ENCODE peak calls at places on chromosomes 3 and 15, in six cellular contexts. One of them, this sample, is unnamed.

GRCh38 chr15:52295421-52295991 is at the start of gene MYO5C:
- DNase-seq in astrocyte: peak
- DNase-seq in PC-3: peak
- DNase-seq in endothelial cell of umbilical vein: peak
- DNase-seq in fibroblast of lung: peak
- DNase-seq in neuronal stem cell: peak
- DNase-seq in this sample: peak

GRCh38 chr15:59367022-59367451 is 5.6 kb downstream of the MYO1E start:
- DNase-seq in astrocyte: no peak
- DNase-seq in PC-3: no peak
- DNase-seq in endothelial cell of umbilical vein: no peak
- DNase-seq in fibroblast of lung: peak
- DNase-seq in neuronal stem cell: no peak
- DNase-seq in this sample: no peak

GRCh38 chr3:159829056-159829995 is 159.3 kb upstream of the IL12A start:
- DNase-seq in astrocyte: no peak
- DNase-seq in PC-3: peak
- DNase-seq in endothelial cell of umbilical vein: peak
- DNase-seq in fibroblast of lung: peak
- DNase-seq in neuronal stem cell: no peak
- DNase-seq in this sample: no peak

GRCh38 chr3:108414007-108414406 is 96.4 kb downstream of the MYH15 start:
- DNase-seq in astrocyte: peak
- DNase-seq in PC-3: no peak
- DNase-seq in endothelial cell of umbilical vein: no peak
- DNase-seq in fibroblast of lung: peak
- DNase-seq in neuronal stem cell: no peak
- DNase-seq in this sample: no peak

GRCh38 chr15:69119016-69119415 is 41.4 kb upstream of the GLCE start:
- DNase-seq in astrocyte: no peak
- DNase-seq in PC-3: no peak
- DNase-seq in endothelial cell of umbilical vein: no peak
- DNase-seq in fibroblast of lung: no peak
- DNase-seq in neuronal stem cell: no peak
- DNase-seq in this sample: no peak

GRCh38 chr3:63912768-63913588 is 795 bp upstream of the SCAANT1 start:
- DNase-seq in astrocyte: peak
- DNase-seq in PC-3: peak
- DNase-seq in endothelial cell of umbilical vein: peak
- DNase-seq in fibroblast of lung: peak
- DNase-seq in neuronal stem cell: peak
- DNase-seq in this sample: no peak

GRCh38 chr3:67288707-67289106 is 290.6 kb downstream of the KBTBD8 start:
- DNase-seq in astrocyte: no peak
- DNase-seq in PC-3: no peak
- DNase-seq in endothelial cell of umbilical vein: no peak
- DNase-seq in fibroblast of lung: no peak
- DNase-seq in neuronal stem cell: no peak
- DNase-seq in this sample: no peak

GRCh38 chr3:126721246-126721645 is 17.2 kb downstream of the CHCHD6 start:
- DNase-seq in astrocyte: no peak
- DNase-seq in PC-3: no peak
- DNase-seq in endothelial cell of umbilical vein: no peak
- DNase-seq in fibroblast of lung: no peak
- DNase-seq in neuronal stem cell: no peak
- DNase-seq in this sample: no peak

GRCh38 chr3:140629351-140630137 is 48.3 kb upstream of the TRIM42 start:
- DNase-seq in astrocyte: peak
- DNase-seq in PC-3: peak
- DNase-seq in endothelial cell of umbilical vein: peak
- DNase-seq in fibroblast of lung: peak
- DNase-seq in neuronal stem cell: no peak
- DNase-seq in this sample: no peak

DNA sequence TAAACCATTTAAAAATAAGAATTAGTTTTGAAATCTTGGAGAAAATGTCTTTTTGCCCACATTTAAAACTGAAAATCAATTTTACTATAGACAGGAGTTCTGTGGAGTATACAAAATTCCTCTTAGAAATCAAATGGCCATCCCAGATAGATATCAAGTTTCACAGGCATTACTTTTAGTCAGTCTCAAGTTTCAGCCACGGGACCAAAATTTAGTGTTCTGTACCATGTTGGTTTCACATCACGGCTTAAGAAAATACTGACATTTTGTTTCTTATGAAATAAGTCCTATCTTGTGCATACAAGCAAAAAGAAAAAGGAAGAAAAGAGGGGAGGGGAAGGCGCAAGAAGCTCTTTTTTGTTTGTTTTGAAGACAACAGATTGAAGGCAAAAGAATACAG is 45.7 kb downstream of the EIF2AK4 start:
- DNase-seq in astrocyte: no peak
- DNase-seq in PC-3: no peak
- DNase-seq in endothelial cell of umbilical vein: no peak
- DNase-seq in fibroblast of lung: no peak
- DNase-seq in neuronal stem cell: no peak
- DNase-seq in this sample: peak
- H3K4me3 ChIP-seq in astrocyte: no peak
- H3K4me3 ChIP-seq in PC-3: no peak
- H3K4me3 ChIP-seq in endothelial cell of umbilical vein: no peak
- H3K4me3 ChIP-seq in fibroblast of lung: no peak
- H3K4me3 ChIP-seq in neuronal stem cell: no peak
- H3K4me3 ChIP-seq in this sample: no peak

GRCh38 chr15:51131596-51132290 is 37.0 kb upstream of the TNFAIP8L3 start:
- DNase-seq in astrocyte: no peak
- DNase-seq in PC-3: no peak
- DNase-seq in endothelial cell of umbilical vein: no peak
- DNase-seq in fibroblast of lung: no peak
- DNase-seq in neuronal stem cell: no peak
- DNase-seq in this sample: no peak
- H3K9ac ChIP-seq in astrocyte: peak
- H3K9ac ChIP-seq in PC-3: no peak
- H3K9ac ChIP-seq in endothelial cell of umbilical vein: peak
- H3K9ac ChIP-seq in fibroblast of lung: no peak
- H3K9ac ChIP-seq in neuronal stem cell: no peak
- H3K9ac ChIP-seq in this sample: no peak

GRCh38 chr3:112503304-112503972 is 4.2 kb upstream of the BTLA start:
- DNase-seq in astrocyte: no peak
- DNase-seq in PC-3: no peak
- DNase-seq in endothelial cell of umbilical vein: no peak
- DNase-seq in fibroblast of lung: no peak
- DNase-seq in neuronal stem cell: no peak
- DNase-seq in this sample: no peak

GRCh38 chr3:112508261-112508660 is 9.0 kb upstream of the BTLA start:
- DNase-seq in astrocyte: no peak
- DNase-seq in PC-3: no peak
- DNase-seq in endothelial cell of umbilical vein: peak
- DNase-seq in fibroblast of lung: no peak
- DNase-seq in neuronal stem cell: no peak
- DNase-seq in this sample: no peak

GRCh38 chr3:112500621-112501020 is 1.3 kb upstream of the BTLA start:
- DNase-seq in astrocyte: no peak
- DNase-seq in PC-3: no peak
- DNase-seq in endothelial cell of umbilical vein: peak
- DNase-seq in fibroblast of lung: no peak
- DNase-seq in neuronal stem cell: peak
- DNase-seq in this sample: no peak

GRCh38 chr3:112505907-112506306 is 6.6 kb upstream of the BTLA start:
- DNase-seq in astrocyte: no peak
- DNase-seq in PC-3: no peak
- DNase-seq in endothelial cell of umbilical vein: no peak
- DNase-seq in fibroblast of lung: no peak
- DNase-seq in neuronal stem cell: no peak
- DNase-seq in this sample: no peak

GRCh38 chr3:112504123-112504522 is 4.9 kb upstream of the BTLA start:
- DNase-seq in astrocyte: no peak
- DNase-seq in PC-3: no peak
- DNase-seq in endothelial cell of umbilical vein: no peak
- DNase-seq in fibroblast of lung: no peak
- DNase-seq in neuronal stem cell: no peak
- DNase-seq in this sample: no peak
- H3K4me3 ChIP-seq in astrocyte: no peak
- H3K4me3 ChIP-seq in PC-3: no peak
- H3K4me3 ChIP-seq in endothelial cell of umbilical vein: no peak
- H3K4me3 ChIP-seq in fibroblast of lung: no peak
- H3K4me3 ChIP-seq in neuronal stem cell: no peak
- H3K4me3 ChIP-seq in this sample: no peak

GRCh38 chr15:29054171-29055045 is 168.6 kb downstream of the APBA2 start:
- DNase-seq in astrocyte: no peak
- DNase-seq in PC-3: no peak
- DNase-seq in endothelial cell of umbilical vein: no peak
- DNase-seq in fibroblast of lung: no peak
- DNase-seq in neuronal stem cell: no peak
- DNase-seq in this sample: no peak

GRCh38 chr15:29057856-29058255 is 172.1 kb downstream of the APBA2 start:
- DNase-seq in astrocyte: no peak
- DNase-seq in PC-3: no peak
- DNase-seq in endothelial cell of umbilical vein: no peak
- DNase-seq in fibroblast of lung: no peak
- DNase-seq in neuronal stem cell: no peak
- DNase-seq in this sample: no peak

GRCh38 chr15:29058903-29059539 is 173.2 kb downstream of the APBA2 start:
- DNase-seq in astrocyte: no peak
- DNase-seq in PC-3: no peak
- DNase-seq in endothelial cell of umbilical vein: no peak
- DNase-seq in fibroblast of lung: no peak
- DNase-seq in neuronal stem cell: no peak
- DNase-seq in this sample: no peak

GRCh38 chr15:29055876-29056275 is 170.1 kb downstream of the APBA2 start:
- DNase-seq in astrocyte: no peak
- DNase-seq in PC-3: no peak
- DNase-seq in endothelial cell of umbilical vein: no peak
- DNase-seq in fibroblast of lung: no peak
- DNase-seq in neuronal stem cell: no peak
- DNase-seq in this sample: no peak

GRCh38 chr15:29056839-29057450 is 171.2 kb downstream of the APBA2 start:
- DNase-seq in astrocyte: no peak
- DNase-seq in PC-3: no peak
- DNase-seq in endothelial cell of umbilical vein: no peak
- DNase-seq in fibroblast of lung: no peak
- DNase-seq in neuronal stem cell: no peak
- DNase-seq in this sample: no peak
- H3K9ac ChIP-seq in astrocyte: no peak
- H3K9ac ChIP-seq in PC-3: no peak
- H3K9ac ChIP-seq in endothelial cell of umbilical vein: no peak
- H3K9ac ChIP-seq in fibroblast of lung: no peak
- H3K9ac ChIP-seq in neuronal stem cell: no peak
- H3K9ac ChIP-seq in this sample: no peak

DNA sequence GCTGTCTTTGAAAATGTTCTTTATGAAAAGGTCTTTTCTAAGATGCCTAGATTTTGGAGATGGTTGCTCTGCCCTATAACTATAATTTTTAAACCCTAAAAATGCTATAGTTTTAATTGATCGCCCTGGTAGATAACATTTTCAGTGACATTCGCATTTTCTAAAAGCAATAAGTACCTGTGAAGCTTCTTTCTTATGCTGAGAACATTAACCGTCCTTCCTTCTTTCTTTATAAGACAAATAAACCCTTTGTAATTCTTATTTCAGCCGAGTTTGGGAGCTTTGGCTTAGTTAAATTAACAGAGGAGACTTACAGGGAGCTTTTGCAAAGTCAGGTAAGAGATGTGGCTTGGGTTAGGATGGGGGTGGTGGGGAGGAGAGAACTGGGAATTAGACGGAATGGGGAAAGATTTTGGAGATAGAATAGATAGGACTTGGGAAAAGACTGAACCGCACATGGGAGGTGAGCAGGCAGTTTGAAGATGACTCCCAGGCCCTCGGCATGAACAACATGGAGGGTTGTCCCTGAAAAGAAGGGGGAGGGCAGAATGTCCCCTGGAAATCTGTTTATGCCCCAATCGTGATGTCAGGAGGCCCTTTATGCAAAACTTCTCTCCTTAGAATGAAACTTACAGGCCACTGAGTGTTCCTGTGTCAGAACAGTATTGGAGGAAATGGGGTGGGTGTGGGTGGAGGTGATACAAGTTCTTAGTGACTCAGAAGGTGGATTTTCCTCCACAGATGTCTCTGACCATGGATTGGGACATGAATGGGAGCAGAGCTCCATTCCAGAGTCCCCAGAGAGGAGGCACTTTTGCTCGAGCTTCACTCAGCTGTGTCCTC is 76.2 kb upstream of the LARS2 start:
- DNase-seq in astrocyte: peak
- DNase-seq in PC-3: peak
- DNase-seq in endothelial cell of umbilical vein: no peak
- DNase-seq in fibroblast of lung: peak
- DNase-seq in neuronal stem cell: no peak
- DNase-seq in this sample: no peak
- H3K4me3 ChIP-seq in astrocyte: no peak
- H3K4me3 ChIP-seq in PC-3: no peak
- H3K4me3 ChIP-seq in endothelial cell of umbilical vein: no peak
- H3K4me3 ChIP-seq in fibroblast of lung: no peak
- H3K4me3 ChIP-seq in neuronal stem cell: no peak
- H3K4me3 ChIP-seq in this sample: no peak

GRCh38 chr3:113535898-113536297 is 3.5 kb downstream of the SIDT1 start:
- DNase-seq in astrocyte: no peak
- DNase-seq in PC-3: peak
- DNase-seq in endothelial cell of umbilical vein: no peak
- DNase-seq in fibroblast of lung: no peak
- DNase-seq in neuronal stem cell: no peak
- DNase-seq in this sample: no peak

GRCh38 chr3:113536627-113537101 is 4.3 kb downstream of the SIDT1 start:
- DNase-seq in astrocyte: no peak
- DNase-seq in PC-3: peak
- DNase-seq in endothelial cell of umbilical vein: peak
- DNase-seq in fibroblast of lung: no peak
- DNase-seq in neuronal stem cell: no peak
- DNase-seq in this sample: no peak

GRCh38 chr3:113532698-113533533 is 561 bp downstream of the SIDT1 start:
- DNase-seq in astrocyte: no peak
- DNase-seq in PC-3: peak
- DNase-seq in endothelial cell of umbilical vein: peak
- DNase-seq in fibroblast of lung: peak
- DNase-seq in neuronal stem cell: peak
- DNase-seq in this sample: peak

GRCh38 chr3:113533534-113533892 is 1.2 kb downstream of the SIDT1 start:
- DNase-seq in astrocyte: no peak
- DNase-seq in PC-3: peak
- DNase-seq in endothelial cell of umbilical vein: no peak
- DNase-seq in fibroblast of lung: no peak
- DNase-seq in neuronal stem cell: no peak
- DNase-seq in this sample: peak

DNA sequence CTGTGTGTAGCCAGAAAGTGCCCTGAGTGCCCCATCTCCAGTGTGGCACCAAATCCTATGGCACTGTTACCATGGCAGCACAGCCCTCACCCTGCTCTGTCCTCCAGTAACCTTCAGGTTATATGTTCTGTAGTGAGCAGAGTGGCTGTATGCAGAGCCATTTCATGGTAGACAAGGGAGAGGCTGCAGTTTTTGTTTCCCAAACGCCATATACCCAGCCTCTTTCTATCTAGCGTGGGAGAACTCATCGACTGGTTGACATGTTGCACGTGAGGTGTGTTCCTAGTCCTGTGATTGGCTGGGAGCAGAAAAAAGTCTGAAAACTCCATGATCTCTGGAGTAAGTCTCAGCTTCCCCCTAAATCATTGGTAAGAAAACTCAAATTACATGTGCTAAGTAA is 2.0 kb downstream of the SIDT1 start:
- DNase-seq in astrocyte: no peak
- DNase-seq in PC-3: no peak
- DNase-seq in endothelial cell of umbilical vein: no peak
- DNase-seq in fibroblast of lung: no peak
- DNase-seq in neuronal stem cell: no peak
- DNase-seq in this sample: no peak
- H3K9ac ChIP-seq in astrocyte: no peak
- H3K9ac ChIP-seq in PC-3: peak
- H3K9ac ChIP-seq in endothelial cell of umbilical vein: no peak
- H3K9ac ChIP-seq in fibroblast of lung: no peak
- H3K9ac ChIP-seq in neuronal stem cell: no peak
- H3K9ac ChIP-seq in this sample: no peak

This sample was measured in MM.1S.